ENCODE peak calls at places on chromosomes 7 and 10, in nine cellular contexts. I, P, Y, B, A, T, D, F and O are unnamed samples.

GRCh38 chr10:87622290-87623004 is 37.2 kb upstream of the PAPSS2 start:
- DNase-seq in A (no peak), B (no peak), P (no peak), Y (no peak), I (no peak), D (no peak), T (no peak), F (no peak), O (no peak)

GRCh38 chr10:118216526-118217035 is 125.5 kb downstream of the FAM204A start:
- DNase-seq in I (no peak), Y (no peak), T (no peak), P (no peak), D (no peak), F (no peak), B (no peak), A (no peak), O (no peak)

GRCh38 chr10:90775351-90776028 is 82.3 kb downstream of the HTR7 start:
- DNase-seq in B (no peak), P (no peak), T (peak; percentile 60), I (no peak), F (no peak), A (no peak), D (no peak), Y (no peak), O (no peak)

GRCh38 chr7:122143751-122144711 is at the start of gene AASS:
- DNase-seq in A (peak; percentile 62), B (peak; percentile 67), I (peak; percentile 80), T (peak; percentile 94), D (peak; percentile 99), Y (peak; percentile 97), P (peak; percentile 100), F (peak; percentile 97), O (peak; percentile 98)

GRCh38 chr10:73859441-73860049 is 14.8 kb downstream of the CAMK2G start:
- DNase-seq in T (no peak), I (no peak), B (no peak), D (peak; percentile 48), Y (no peak), P (no peak), F (no peak), A (peak; percentile 18), O (no peak)

GRCh38 chr10:86961481-86962091 is 3.2 kb downstream of the SNCG start:
- DNase-seq in Y (no peak), A (no peak), T (no peak), B (no peak), I (no peak), D (no peak), P (peak; percentile 36), F (no peak), O (no peak)

GRCh38 chr7:91169819-91170218 is 94.4 kb upstream of the FZD1 start:
- DNase-seq in B (no peak), F (peak; percentile 13), D (no peak), T (no peak), A (no peak), P (no peak), Y (no peak), I (no peak), O (no peak)

GRCh38 chr7:80748302-80749042 is 110.0 kb downstream of the CD36 start:
- DNase-seq in A (no peak), F (no peak), P (no peak), T (peak; percentile 84), B (no peak), D (peak; percentile 1), Y (no peak), I (peak; percentile 79), O (no peak)

GRCh38 chr7:91375378-91375777 is 111.1 kb downstream of the FZD1 start:
- DNase-seq in T (no peak), D (no peak), F (no peak), P (no peak), Y (no peak), I (no peak), A (no peak), B (no peak), O (no peak)

GRCh38 chr7:35975851-35976454 is 175.1 kb downstream of the SEPTIN7 start:
- DNase-seq in D (peak; percentile 83), B (peak; percentile 17), T (peak; percentile 42), A (peak; percentile 39), I (peak; percentile 79), F (peak; percentile 84), Y (no peak), P (no peak), O (no peak)

DNA sequence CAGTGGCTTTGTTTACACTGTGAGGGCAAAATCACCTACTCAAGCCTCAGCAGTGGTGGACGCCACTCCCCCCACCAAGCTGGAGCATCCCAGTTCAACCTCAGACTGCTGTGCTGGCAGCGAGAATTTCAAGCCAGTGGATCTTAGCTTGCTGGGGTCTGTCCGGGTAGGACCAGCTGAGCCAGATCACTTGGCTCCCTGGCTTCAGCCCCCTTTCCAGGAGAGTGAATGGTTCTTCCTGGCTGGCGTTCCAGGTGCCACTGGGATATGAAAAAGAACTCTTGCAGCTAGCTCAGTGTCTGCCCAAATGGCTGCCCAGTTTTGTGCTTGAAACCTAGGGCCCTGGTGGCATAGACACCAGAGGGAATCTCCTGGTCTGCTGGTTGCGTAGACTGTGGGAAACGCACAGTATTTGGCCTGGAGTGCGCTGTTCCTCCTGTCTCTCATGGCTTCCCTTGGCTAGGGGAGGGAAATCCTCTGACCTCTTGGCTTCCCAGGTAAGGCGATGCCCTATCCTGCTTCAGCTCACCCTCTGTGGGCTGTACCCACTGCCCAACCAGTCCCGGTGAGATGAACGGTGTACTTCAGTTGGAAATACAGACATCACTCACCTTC is 398.5 kb downstream of the ATRNL1 start:
- DNase-seq in D (no peak), F (no peak), T (no peak), Y (no peak), I (no peak), B (no peak), P (no peak), A (no peak), O (no peak)
- H3K4me3 ChIP-seq in D (no peak overlapping the region), F (no peak overlapping the region), T (no peak overlapping the region), Y (no peak overlapping the region), I (no peak overlapping the region), B (no peak overlapping the region), P (no peak overlapping the region), A (no peak overlapping the region), O (no peak overlapping the region)

GRCh38 chr10:101021692-101022251 is 9.2 kb downstream of the PDZD7 start:
- DNase-seq in P (no peak), B (no peak), D (no peak), Y (no peak), A (no peak), F (no peak), T (no peak), I (no peak), O (no peak)

GRCh38 chr10:101022967-101023705 is 7.8 kb downstream of the PDZD7 start:
- DNase-seq in T (no peak), F (no peak), D (no peak), Y (no peak), I (no peak), P (no peak), B (no peak), A (no peak), O (no peak)

GRCh38 chr10:101019440-101019703 is 11.6 kb downstream of the PDZD7 start:
- DNase-seq in F (no peak), P (no peak), A (no peak), D (no peak), T (no peak), Y (no peak), I (no peak), B (no peak), O (no peak)

GRCh38 chr10:101020427-101020826 is 10.5 kb downstream of the PDZD7 start:
- DNase-seq in P (no peak), I (no peak), D (no peak), A (no peak), F (no peak), T (no peak), B (no peak), Y (no peak), O (no peak)

DNA sequence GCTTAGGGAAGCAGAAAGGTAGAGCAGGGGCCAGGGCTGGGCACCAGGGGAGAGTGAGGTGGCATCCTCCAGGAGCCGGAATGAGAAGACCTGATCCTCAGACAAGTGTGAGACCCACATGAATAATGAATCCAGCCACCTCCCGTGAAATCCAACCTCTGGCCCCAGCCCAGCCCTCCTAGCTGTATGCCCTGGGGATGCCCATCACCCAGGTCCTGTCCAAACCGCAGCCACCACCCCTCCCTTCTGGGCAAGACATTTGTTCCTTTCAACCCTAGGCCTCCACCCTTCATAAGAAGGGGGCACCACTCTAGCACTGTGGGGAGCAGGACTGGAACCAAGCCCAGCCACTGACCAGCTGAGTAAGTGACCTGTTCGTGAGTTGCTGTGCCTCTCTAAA is 9.7 kb downstream of the PDZD7 start:
- DNase-seq in A (no peak), D (no peak), B (no peak), T (no peak), I (no peak), P (no peak), Y (no peak), F (no peak), O (no peak)
- H3K4me1 ChIP-seq in A (peaks cover 3% of the 10 kb centered on the region), D (no peaks in the 10 kb centered on the region), B (no peaks in the 10 kb centered on the region), T (peaks cover 11% of the 10 kb centered on the region), I (peaks cover 13% of the 10 kb centered on the region), P (no peaks in the 10 kb centered on the region), Y (no peaks in the 10 kb centered on the region), F (peaks cover 8% of the 10 kb centered on the region), O (peaks cover 10% of the 10 kb centered on the region)

DNA sequence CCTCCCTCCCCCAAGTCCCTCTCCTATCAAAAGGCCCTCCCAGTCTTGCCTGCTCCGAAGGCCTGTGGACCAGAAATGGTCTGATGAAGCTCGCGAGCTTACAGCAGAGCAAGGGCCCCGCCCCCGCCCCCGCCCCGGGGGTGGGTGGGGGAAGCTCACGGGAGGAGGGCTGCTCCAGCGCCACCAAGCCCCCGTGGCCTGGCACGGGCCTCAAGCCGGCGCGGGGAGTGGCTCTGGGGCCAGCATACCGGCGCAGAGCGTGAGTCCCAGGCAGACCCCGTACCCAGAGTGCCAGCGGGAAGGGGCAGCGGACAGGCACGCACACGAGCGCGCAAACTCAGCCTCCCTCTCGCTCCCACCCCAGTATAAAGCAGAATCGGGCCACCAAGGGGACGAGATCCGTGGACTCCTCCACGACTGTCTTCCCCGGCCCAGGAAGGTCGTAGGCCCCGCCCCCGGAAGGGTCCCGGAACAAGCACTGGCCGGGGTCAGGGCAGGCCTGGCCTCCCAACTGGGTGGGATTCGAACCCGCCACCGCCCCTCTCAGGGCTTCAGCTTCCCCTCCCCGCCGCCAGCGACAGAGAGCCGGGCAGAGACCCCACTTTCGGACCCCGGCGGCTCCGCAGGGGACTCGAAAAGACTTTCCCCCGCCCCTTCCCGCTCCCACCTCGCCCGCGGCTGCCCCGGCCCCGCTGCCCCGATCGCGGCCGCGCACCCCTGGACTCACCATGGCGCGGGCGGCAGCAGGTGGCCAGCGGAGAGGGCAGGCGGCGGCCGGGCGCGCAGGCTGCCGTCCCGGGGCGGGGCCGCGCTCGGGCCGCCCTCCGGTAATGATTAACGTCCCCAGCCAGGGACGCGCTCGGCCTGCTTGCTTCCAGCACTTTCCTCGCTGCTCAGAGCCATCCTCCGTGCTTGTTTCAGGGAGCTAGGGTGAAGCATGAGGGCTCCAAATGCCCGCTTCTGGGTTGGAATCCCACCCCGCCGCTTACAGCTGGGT is at the start of gene PCBD1:
- DNase-seq in A (peak; percentile 57), D (peak; percentile 77), B (peak; percentile 63), I (peak; percentile 54), Y (peak; percentile 80), F (no peak), T (peak; percentile 54), P (peak; percentile 78), O (peak; percentile 78)
- H3K4me3 ChIP-seq in A (peak within 1 kb of the TSS; percentile 96), D (peak within 1 kb of the TSS; percentile 78), B (peak within 1 kb of the TSS; percentile 69), I (peak within 1 kb of the TSS; percentile 78), Y (peak within 1 kb of the TSS; percentile 81), F (peak within 1 kb of the TSS; percentile 56), T (peak within 1 kb of the TSS; percentile 64), P (peak within 1 kb of the TSS; percentile 77), O (peak within 1 kb of the TSS; percentile 87)

DNA sequence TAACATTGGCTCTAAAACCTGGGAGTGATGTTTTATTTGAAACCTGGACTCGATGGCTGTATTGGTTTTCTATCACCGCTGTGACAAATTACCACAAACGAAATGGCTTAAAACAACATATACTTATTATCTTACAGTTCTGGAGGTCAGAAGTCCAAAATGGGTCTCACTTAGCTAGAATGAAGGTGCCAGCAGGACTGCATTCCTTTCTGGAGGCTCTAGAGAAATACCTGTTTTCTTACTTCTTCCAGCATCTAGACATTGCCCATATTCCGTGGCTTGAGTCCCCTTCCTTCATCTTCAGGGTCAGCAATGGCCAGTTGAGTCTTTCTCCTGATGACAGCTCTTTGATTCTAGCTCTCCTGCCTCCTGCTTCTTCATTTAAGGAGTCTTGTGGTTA is 44.3 kb upstream of the STEAP1B start:
- DNase-seq in D (no peak), I (no peak), F (no peak), A (no peak), T (no peak), Y (no peak), B (no peak), P (no peak), O (no peak)
- H3K4me1 ChIP-seq in D (peaks cover 6% of the 10 kb centered on the region), I (no peaks in the 10 kb centered on the region), F (no peaks in the 10 kb centered on the region), A (no peaks in the 10 kb centered on the region), T (no peaks in the 10 kb centered on the region), Y (no peaks in the 10 kb centered on the region), B (no peaks in the 10 kb centered on the region), P (no peaks in the 10 kb centered on the region), O (no peaks in the 10 kb centered on the region)